ENCODE peak calls at places on chromosomes 6 and 20, in nine cellular contexts. T is activated CD8-positive, alpha-beta memory T cell treated with anti-CD3 and anti-CD28 coated beads, Interleukin-2, amount 10 ng/mL, durations not matched to agents 7 days and 5 days; R is activated CD8-positive, alpha-beta T cell treated with anti-CD3 and anti-CD28 coated beads for 36 hours; U is heart left ventricle; V is HepG2; F is activated naive CD8-positive, alpha-beta T cell treated with anti-CD3 and anti-CD28 coated beads, Interleukin-2, amount 10 ng/mL, durations not matched to agents 7 days and 5 days; Y is GM12878; W is pancreas; M is naive thymus-derived CD8-positive, alpha-beta T cell. Z is an unnamed sample.
A peak's percentile ranks its signal among the peaks of the same experiment; 100 is the strongest.

GRCh38 chr6:161013697-161014096 is 22.1 kb downstream of the MAP3K4 start:
- ATAC-seq in T (no peak), R (no peak), U (no peak), V (no peak), F (no peak), Y (no peak), W (no peak), M (no peak), Z (no peak)

GRCh38 chr20:577167-577791 is 32.8 kb downstream of the TCF15 start:
- ATAC-seq in T (no peak), R (no peak), U (no peak), V (peak; percentile 79), F (no peak), Y (peak; percentile 83), W (no peak), M (no peak), Z (no peak)

GRCh38 chr6:35037289-35038038 is 103.7 kb downstream of the TCP11 start:
- ATAC-seq in T (no peak), R (no peak), U (no peak), V (no peak), F (no peak), Y (no peak), W (no peak), M (no peak), Z (no peak)

GRCh38 chr6:132107896-132108295 is 156.7 kb upstream of the CCN2 start:
- ATAC-seq in T (no peak), R (no peak), U (no peak), V (no peak), F (no peak), Y (no peak), W (no peak), M (no peak), Z (no peak)

GRCh38 chr6:159676804-159677203 is 16.2 kb downstream of the SOD2 start:
- ATAC-seq in T (no peak), R (no peak), U (no peak), V (peak; percentile 64), F (no peak), Y (no peak), W (peak; percentile 24), M (no peak), Z (no peak)

GRCh38 chr6:90062667-90063066 is 168.4 kb downstream of the GJA10 start:
- ATAC-seq in T (no peak), R (no peak), U (no peak), V (no peak), F (no peak), Y (no peak), W (no peak), M (no peak), Z (no peak)

GRCh38 chr20:43839793-43840199 is 74.9 kb upstream of the TOX2 start:
- ATAC-seq in T (peak; percentile 72), R (peak; percentile 66), U (no peak), V (no peak), F (peak; percentile 27), Y (peak; percentile 82), W (no peak), M (no peak), Z (no peak)

GRCh38 chr6:36033935-36034334 is 6.3 kb downstream of the MAPK14 start:
- ATAC-seq in T (peak; percentile 48), R (peak; percentile 91), U (no peak), V (no peak), F (peak; percentile 69), Y (peak; percentile 55), W (no peak), M (peak; percentile 79), Z (peak; percentile 73)

GRCh38 chr6:17826301-17826700 is 119.6 kb upstream of the NUP153 start:
- ATAC-seq in T (no peak), R (no peak), U (no peak), V (no peak), F (no peak), Y (no peak), W (no peak), M (no peak), Z (no peak)

GRCh38 chr20:50521221-50521642 is 11.0 kb downstream of the PTPN1 start:
- ATAC-seq in T (no peak), R (no peak), U (no peak), V (peak; percentile 62), F (no peak), Y (no peak), W (no peak), M (no peak), Z (no peak)

GRCh38 chr6:16148498-16148897 is 19.6 kb downstream of the MYLIP start:
- ATAC-seq in T (no peak), R (no peak), U (no peak), V (peak; percentile 75), F (no peak), Y (peak; percentile 17), W (peak; percentile 93), M (no peak), Z (no peak)

GRCh38 chr20:37305839-37306238 is 16.4 kb downstream of the MANBAL start:
- ATAC-seq in T (no peak), R (no peak), U (no peak), V (no peak), F (no peak), Y (no peak), W (no peak), M (no peak), Z (no peak)

GRCh38 chr6:48111143-48111506 is at the start of gene PTCHD4:
- ATAC-seq in T (no peak), R (no peak), U (peak; percentile 62), V (peak; percentile 99), F (no peak), Y (peak; percentile 64), W (no peak), M (no peak), Z (peak; percentile 91)

GRCh38 chr6:13767121-13767794 is 47.1 kb downstream of the MCUR1 start:
- ATAC-seq in T (peak; percentile 57), R (peak; percentile 47), U (peak; percentile 96), V (peak; percentile 70), F (peak; percentile 55), Y (peak; percentile 19), W (peak; percentile 68), M (peak; percentile 88), Z (no peak)

GRCh38 chr20:38134427-38135281 is 30.4 kb downstream of the TGM2 start:
- ATAC-seq in T (peak; percentile 16), R (peak; percentile 30), U (peak; percentile 45), V (peak; percentile 51), F (peak; percentile 50), Y (peak; percentile 37), W (peak; percentile 7), M (no peak), Z (no peak)

GRCh38 chr6:51494342-51494741 is 593.1 kb downstream of the PKHD1 start:
- ATAC-seq in T (no peak), R (no peak), U (no peak), V (peak; percentile 73), F (no peak), Y (peak; percentile 59), W (peak; percentile 64), M (no peak), Z (peak; percentile 94)

GRCh38 chr6:32944265-32944664 is 3.4 kb upstream of the HLA-DMB start:
- ATAC-seq in T (peak; percentile 32), R (peak; percentile 48), U (peak; percentile 53), V (no peak), F (peak; percentile 73), Y (peak; percentile 74), W (peak; percentile 57), M (peak; percentile 54), Z (peak; percentile 25)

GRCh38 chr6:79421001-79421411 is 116.2 kb downstream of the LCA5 start:
- ATAC-seq in T (no peak), R (no peak), U (no peak), V (no peak), F (no peak), Y (no peak), W (no peak), M (no peak), Z (no peak)

GRCh38 chr20:63539092-63539430 is 1.9 kb upstream of the PTK6 start:
- ATAC-seq in T (no peak), R (no peak), U (no peak), V (no peak), F (no peak), Y (no peak), W (no peak), M (no peak), Z (no peak)

GRCh38 chr6:129647044-129647443 is 62.9 kb downstream of the ARHGAP18 start:
- ATAC-seq in T (no peak), R (no peak), U (no peak), V (no peak), F (no peak), Y (peak; percentile 76), W (no peak), M (no peak), Z (no peak)

GRCh38 chr20:14955396-14955795 is 618.0 kb upstream of the FLRT3 start:
- ATAC-seq in T (no peak), R (peak; percentile 17), U (no peak), V (peak; percentile 30), F (peak; percentile 30), Y (no peak), W (no peak), M (no peak), Z (no peak)

GRCh38 chr6:41976794-41977484 is 35.3 kb upstream of the CCND3 start:
- ATAC-seq in T (no peak), R (peak; percentile 92), U (no peak), V (peak; percentile 63), F (peak; percentile 50), Y (no peak), W (no peak), M (no peak), Z (no peak)

GRCh38 chr6:7750183-7750582 is 24.3 kb downstream of the BMP6 start:
- ATAC-seq in T (no peak), R (no peak), U (no peak), V (no peak), F (no peak), Y (no peak), W (no peak), M (no peak), Z (no peak)

GRCh38 chr6:36964908-36965307 is 10.4 kb downstream of the PI16 start:
- ATAC-seq in T (no peak), R (no peak), U (no peak), V (peak; percentile 5), F (no peak), Y (no peak), W (no peak), M (no peak), Z (no peak)

GRCh38 chr6:168440520-168441433 is at the start of gene SMOC2:
- ATAC-seq in T (no peak), R (no peak), U (peak; percentile 64), V (peak; percentile 47), F (no peak), Y (no peak), W (peak; percentile 72), M (no peak), Z (peak; percentile 35)

GRCh38 chr6:46923476-46923875 is 1.7 kb upstream of the ADGRF5 start:
- ATAC-seq in T (no peak), R (no peak), U (peak; percentile 56), V (no peak), F (no peak), Y (no peak), W (no peak), M (no peak), Z (no peak)

GRCh38 chr6:133463789-133464188 is 222.6 kb downstream of the EYA4 start:
- ATAC-seq in T (no peak), R (no peak), U (no peak), V (no peak), F (no peak), Y (no peak), W (no peak), M (no peak), Z (no peak)

GRCh38 chr20:53623127-53623453 is 29.5 kb upstream of the ZNF217 start:
- ATAC-seq in T (peak; percentile 22), R (peak; percentile 31), U (no peak), V (peak; percentile 58), F (no peak), Y (no peak), W (no peak), M (no peak), Z (no peak)

GRCh38 chr6:35065441-35065800 is 75.7 kb downstream of the TCP11 start:
- ATAC-seq in T (no peak), R (no peak), U (no peak), V (no peak), F (no peak), Y (no peak), W (no peak), M (no peak), Z (no peak)

GRCh38 chr20:56409946-56410345 is 2.1 kb upstream of the CASS4 start:
- ATAC-seq in T (no peak), R (no peak), U (no peak), V (no peak), F (no peak), Y (no peak), W (no peak), M (no peak), Z (no peak)

GRCh38 chr20:56003966-56004365 is 1.4 kb downstream of the CBLN4 start:
- ATAC-seq in T (no peak), R (no peak), U (peak; percentile 42), V (peak; percentile 37), F (no peak), Y (no peak), W (peak; percentile 67), M (no peak), Z (no peak)

Z was measured in esophagus mucosa.